ENCODE peak calls at places on chromosomes 5 and 9, in nine cellular contexts. I, C, F, X, E, O, Q, A and K are unnamed samples.

GRCh38 chr5:125199968-125200841 is 453.8 kb upstream of the ZNF608 start:
- DNase-seq in I (no peak), C (no peak), F (peak), X (no peak), E (no peak), O (no peak), Q (no peak), A (no peak), K (no peak)

GRCh38 chr9:126365780-126366179 is 39.2 kb downstream of the MVB12B start:
- DNase-seq in I (no peak), C (no peak), F (no peak), X (no peak), E (no peak), O (no peak), Q (no peak), A (no peak), K (no peak)

GRCh38 chr9:18739127-18739526 is 265.2 kb downstream of the ADAMTSL1 start:
- DNase-seq in I (no peak), C (no peak), F (no peak), X (no peak), E (no peak), O (no peak), Q (no peak), A (no peak), K (no peak)

GRCh38 chr9:106482733-106483132 is 380.2 kb upstream of the ZNF462 start:
- DNase-seq in I (no peak), C (no peak), F (no peak), X (no peak), E (no peak), O (no peak), Q (no peak), A (peak), K (no peak)

GRCh38 chr5:18744990-18745590 is 1110.8 kb downstream of the TAF11L14 start:
- DNase-seq in I (no peak), C (no peak), F (no peak), X (no peak), E (no peak), O (no peak), Q (no peak), A (no peak), K (no peak)

GRCh38 chr9:73219985-73220626 is 68.4 kb downstream of the ANXA1 start:
- DNase-seq in I (no peak), C (no peak), F (no peak), X (no peak), E (no peak), O (no peak), Q (peak), A (peak), K (no peak)

GRCh38 chr5:142683885-142684505 is 1.9 kb downstream of the FGF1 start:
- DNase-seq in I (no peak), C (no peak), F (no peak), X (no peak), E (no peak), O (no peak), Q (no peak), A (no peak), K (no peak)

GRCh38 chr9:70324963-70325362 is 66.2 kb downstream of the SMC5 start:
- DNase-seq in I (no peak), C (no peak), F (no peak), X (no peak), E (peak), O (no peak), Q (no peak), A (peak), K (no peak)

GRCh38 chr9:18969095-18969494 is 63.9 kb downstream of the SAXO1 start:
- DNase-seq in I (no peak), C (no peak), F (no peak), X (peak), E (no peak), O (no peak), Q (no peak), A (no peak), K (no peak)

GRCh38 chr9:70954607-70955143 is 166.7 kb downstream of the TRPM3 start:
- DNase-seq in I (no peak), C (no peak), F (no peak), X (no peak), E (no peak), O (no peak), Q (no peak), A (no peak), K (no peak)

GRCh38 chr9:19431361-19432171 is 22.8 kb downstream of the ACER2 start:
- DNase-seq in I (no peak), C (no peak), F (no peak), X (no peak), E (no peak), O (peak), Q (no peak), A (no peak), K (no peak)

DNA sequence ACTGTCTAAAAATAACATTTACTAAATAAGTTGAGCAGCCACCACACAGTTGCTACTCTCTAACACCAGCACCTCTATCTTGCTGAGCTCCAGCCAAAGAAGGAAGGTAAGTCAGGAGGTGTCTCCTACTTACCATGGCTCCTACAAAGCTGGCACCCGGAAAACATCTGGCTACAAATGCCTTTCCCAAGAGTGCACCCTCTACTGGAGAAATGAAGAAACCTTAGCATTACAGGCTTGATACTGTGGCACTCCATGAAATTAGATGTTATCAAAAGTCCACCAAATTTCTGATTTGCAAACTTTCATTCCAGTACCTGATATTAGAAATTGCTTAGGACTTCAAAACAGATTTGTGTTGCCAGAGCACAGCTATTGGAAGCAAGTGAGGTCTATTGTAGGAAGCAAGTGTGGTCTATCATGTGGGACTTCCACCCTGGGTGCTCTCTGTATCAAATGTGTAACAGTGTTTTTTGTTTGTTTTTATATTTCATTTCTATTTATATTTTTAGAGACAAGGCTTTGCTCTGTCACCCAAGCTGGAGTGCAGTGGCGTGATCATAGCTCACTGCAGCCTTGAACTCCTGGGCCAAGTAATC is 25.7 kb upstream of the RFK start:
- DNase-seq in I (no peak), C (no peak), F (no peak), X (peak), E (no peak), O (peak), Q (no peak), A (peak), K (no peak)
- TF ChIP-seq CTCF in I (peak), C (no peak), F (peak), X (peak), E (peak), O (peak), Q (peak), A (peak), K (peak)

GRCh38 chr9:120336753-120337090 is 243.2 kb downstream of the CDK5RAP2 start:
- DNase-seq in I (no peak), C (no peak), F (no peak), X (no peak), E (no peak), O (no peak), Q (no peak), A (no peak), K (no peak)

GRCh38 chr9:120331913-120332312 is 248.1 kb downstream of the CDK5RAP2 start:
- DNase-seq in I (no peak), C (no peak), F (no peak), X (no peak), E (no peak), O (no peak), Q (no peak), A (no peak), K (no peak)

GRCh38 chr9:120338340-120338739 is 241.6 kb downstream of the CDK5RAP2 start:
- DNase-seq in I (no peak), C (no peak), F (no peak), X (no peak), E (no peak), O (no peak), Q (no peak), A (no peak), K (no peak)

GRCh38 chr9:120336021-120336752 is 243.8 kb downstream of the CDK5RAP2 start:
- DNase-seq in I (no peak), C (no peak), F (no peak), X (no peak), E (no peak), O (no peak), Q (no peak), A (peak), K (no peak)

GRCh38 chr9:120337131-120337530 is 242.8 kb downstream of the CDK5RAP2 start:
- DNase-seq in I (no peak), C (no peak), F (no peak), X (no peak), E (no peak), O (no peak), Q (no peak), A (no peak), K (no peak)
- TF ChIP-seq CTCF in I (no peak), C (no peak), F (no peak), X (no peak), E (no peak), O (no peak), Q (no peak), A (no peak), K (no peak)

GRCh38 chr9:95089916-95090791 is 227.4 kb downstream of the FANCC start:
- DNase-seq in I (peak), C (peak), F (peak), X (no peak), E (no peak), O (no peak), Q (no peak), A (no peak), K (no peak)
- TF ChIP-seq CTCF in I (peak), C (no peak), F (no peak), X (no peak), E (no peak), O (no peak), Q (no peak), A (no peak), K (no peak)

DNA sequence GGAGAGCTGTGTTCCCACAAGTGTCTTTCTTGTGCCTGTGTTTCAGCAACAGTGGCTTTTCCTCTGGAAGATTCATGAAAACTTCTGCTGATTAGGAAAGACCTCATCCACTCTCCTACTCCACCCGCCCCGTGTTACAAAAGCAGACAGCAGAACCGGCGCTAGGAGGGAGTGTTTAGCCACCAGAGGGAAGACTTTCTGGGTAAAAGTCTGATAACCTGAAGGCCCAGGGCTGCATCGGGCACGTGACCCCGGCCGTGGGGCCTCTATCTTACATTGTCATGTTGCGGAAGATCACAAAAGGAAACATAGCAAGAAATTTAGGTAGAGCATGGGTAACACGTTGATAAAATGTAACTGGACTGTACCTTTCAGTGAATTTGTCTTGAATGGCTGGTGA is 32.0 kb upstream of the DMRT2 start:
- DNase-seq in I (no peak), C (no peak), F (no peak), X (peak), E (no peak), O (no peak), Q (no peak), A (peak), K (no peak)
- TF ChIP-seq CTCF in I (peak), C (no peak), F (no peak), X (peak), E (peak), O (no peak), Q (no peak), A (no peak), K (no peak)

GRCh38 chr5:38208782-38209378 is 49.5 kb upstream of the EGFLAM start:
- DNase-seq in I (no peak), C (no peak), F (peak), X (no peak), E (peak), O (peak), Q (no peak), A (peak), K (no peak)
- TF ChIP-seq CTCF in I (peak), C (peak), F (peak), X (no peak), E (peak), O (peak), Q (no peak), A (peak), K (peak)